ENCODE peak calls at places on chromosome 12, in five cellular contexts. O, R, L, S and U are unnamed samples.

GRCh38 chr12:121227294-121227693 is 17.4 kb downstream of the P2RX4 start:
- DNase-seq in O (no peak), S (no peak), R (peak), L (peak), U (no peak)

GRCh38 chr12:94710933-94711332 is 60.6 kb upstream of the TMCC3 start:
- DNase-seq in O (peak), L (peak), S (peak), R (peak), U (no peak)

GRCh38 chr12:98594050-98594853 is 766 bp downstream of the SLC25A3 start:
- DNase-seq in R (peak), S (peak), O (peak), L (peak), U (peak)

GRCh38 chr12:100311317-100311716 is 44.3 kb downstream of the SCYL2 start:
- DNase-seq in S (no peak), L (no peak), R (no peak), O (peak), U (no peak)

GRCh38 chr12:108302471-108303311 is 36.4 kb downstream of the CMKLR1 start:
- DNase-seq in L (peak), S (no peak), O (no peak), R (peak), U (no peak)

GRCh38 chr12:65074932-65075331 is 46.2 kb downstream of the WIF1 start:
- DNase-seq in S (no peak), O (no peak), L (no peak), R (no peak), U (no peak)

GRCh38 chr12:94707892-94708291 is 57.5 kb upstream of the TMCC3 start:
- DNase-seq in O (no peak), R (peak), L (peak), S (no peak), U (no peak)

GRCh38 chr12:32419520-32419960 is 20.2 kb downstream of the FGD4 start:
- DNase-seq in S (no peak), L (no peak), R (no peak), O (no peak), U (no peak)

GRCh38 chr12:13940466-13940865 is 40.9 kb downstream of the GRIN2B start:
- DNase-seq in L (no peak), S (no peak), O (no peak), R (no peak), U (no peak)

GRCh38 chr12:94725375-94726168 is 75.2 kb upstream of the TMCC3 start:
- DNase-seq in L (peak), S (peak), R (peak), O (peak), U (peak)

GRCh38 chr12:52291267-52291935 is at the start of gene KRT81:
- DNase-seq in S (no peak), O (no peak), L (no peak), R (no peak), U (no peak)

GRCh38 chr12:56151672-56152131 is 685 bp upstream of the MYL6B start:
- DNase-seq in R (peak), S (peak), L (peak), O (peak), U (no peak)

GRCh38 chr12:117073611-117074010 is 25.6 kb downstream of the TESC start:
- DNase-seq in O (no peak), R (no peak), L (no peak), S (no peak), U (peak)

GRCh38 chr12:85484387-85484786 is 204.4 kb downstream of the ALX1 start:
- DNase-seq in O (no peak), L (no peak), S (no peak), R (no peak), U (no peak)

GRCh38 chr12:117261267-117261666 is 71.0 kb upstream of the FBXO21 start:
- DNase-seq in O (peak), L (no peak), S (no peak), R (no peak), U (no peak)

GRCh38 chr12:76026643-76027063 is 4.9 kb downstream of the PHLDA1 start:
- DNase-seq in O (no peak), R (no peak), S (no peak), L (no peak), U (no peak)

GRCh38 chr12:101021911-101022388 is 188.1 kb downstream of the SLC5A8 start:
- DNase-seq in L (no peak), O (peak), R (no peak), S (no peak), U (no peak)

GRCh38 chr12:66688836-66689439 is 10.1 kb upstream of the GRIP1 start:
- DNase-seq in S (peak), L (peak), O (peak), R (peak), U (no peak)
- TF ChIP-seq CTCF in S (peak), L (no peak), O (peak), R (no peak), U (peak)

DNA sequence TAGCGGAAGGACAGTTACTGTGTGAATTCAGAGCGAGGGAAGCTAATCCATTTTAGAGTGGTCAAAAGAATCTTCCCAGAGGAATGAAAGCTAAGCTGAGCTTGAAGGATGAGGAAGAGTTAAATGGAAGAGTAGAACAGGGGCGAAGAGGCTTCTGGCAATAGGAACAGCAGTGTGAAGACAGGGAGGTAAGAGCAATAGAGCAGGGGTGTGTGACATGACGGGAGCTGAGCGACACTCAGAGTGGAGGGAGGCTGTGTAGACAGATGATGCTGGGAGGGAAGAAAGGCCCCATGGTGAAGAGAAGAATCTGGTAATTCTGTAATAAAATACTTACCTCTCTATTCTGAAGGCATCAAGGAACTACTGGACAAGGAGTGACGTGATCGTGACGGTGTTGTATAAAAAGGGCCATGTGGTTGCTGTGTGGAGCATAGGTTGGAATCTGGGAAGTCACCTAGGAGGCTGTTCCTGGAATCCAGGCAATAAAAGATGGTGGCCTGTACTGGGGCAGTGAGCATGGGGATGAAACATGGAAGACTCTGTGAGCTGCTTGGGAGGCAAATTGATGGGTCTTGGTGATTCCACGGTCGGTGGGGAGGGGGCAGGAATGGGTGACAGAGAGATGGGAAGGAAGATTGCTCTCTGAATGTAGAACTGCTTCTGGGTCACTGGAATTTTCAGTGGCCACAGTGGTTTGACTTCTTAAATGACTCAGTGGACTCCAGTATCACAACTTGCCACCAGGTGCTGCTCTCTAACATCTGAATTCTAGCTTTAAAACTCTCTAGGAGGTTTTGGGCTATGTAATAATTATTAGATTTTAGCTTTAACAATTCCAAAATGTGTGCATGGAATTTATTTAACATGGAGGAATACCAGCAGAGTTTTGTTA is 164.1 kb downstream of the ATP23 start:
- DNase-seq in R (peak), S (no peak), L (no peak), O (no peak), U (no peak)
- TF ChIP-seq CTCF in R (no peak), S (peak), L (no peak), O (peak), U (no peak)

GRCh38 chr12:3204143-3204542 is 127.0 kb downstream of the TSPAN9 start:
- DNase-seq in L (no peak), O (no peak), R (no peak), S (no peak), U (no peak)
- TF ChIP-seq CTCF in L (no peak), O (no peak), R (no peak), S (no peak), U (no peak)

GRCh38 chr12:83954939-83955601 is 957.5 kb downstream of the SLC6A15 start:
- DNase-seq in L (no peak), R (peak), S (no peak), O (no peak), U (no peak)
- TF ChIP-seq CTCF in L (no peak), R (no peak), S (no peak), O (peak), U (no peak)

GRCh38 chr12:6664902-6665301 is 2.0 kb upstream of the ING4 start:
- DNase-seq in S (no peak), O (no peak), R (no peak), L (no peak), U (no peak)

GRCh38 chr12:6666211-6666610 is 3.3 kb upstream of the ING4 start:
- DNase-seq in R (no peak), S (no peak), L (no peak), O (no peak), U (no peak)

GRCh38 chr12:6672143-6672542 is 9.2 kb upstream of the ING4 start:
- DNase-seq in S (no peak), O (no peak), L (no peak), R (no peak), U (no peak)

GRCh38 chr12:6662906-6663742 is at the start of gene ING4:
- DNase-seq in O (peak), S (peak), L (peak), R (peak), U (peak)

DNA sequence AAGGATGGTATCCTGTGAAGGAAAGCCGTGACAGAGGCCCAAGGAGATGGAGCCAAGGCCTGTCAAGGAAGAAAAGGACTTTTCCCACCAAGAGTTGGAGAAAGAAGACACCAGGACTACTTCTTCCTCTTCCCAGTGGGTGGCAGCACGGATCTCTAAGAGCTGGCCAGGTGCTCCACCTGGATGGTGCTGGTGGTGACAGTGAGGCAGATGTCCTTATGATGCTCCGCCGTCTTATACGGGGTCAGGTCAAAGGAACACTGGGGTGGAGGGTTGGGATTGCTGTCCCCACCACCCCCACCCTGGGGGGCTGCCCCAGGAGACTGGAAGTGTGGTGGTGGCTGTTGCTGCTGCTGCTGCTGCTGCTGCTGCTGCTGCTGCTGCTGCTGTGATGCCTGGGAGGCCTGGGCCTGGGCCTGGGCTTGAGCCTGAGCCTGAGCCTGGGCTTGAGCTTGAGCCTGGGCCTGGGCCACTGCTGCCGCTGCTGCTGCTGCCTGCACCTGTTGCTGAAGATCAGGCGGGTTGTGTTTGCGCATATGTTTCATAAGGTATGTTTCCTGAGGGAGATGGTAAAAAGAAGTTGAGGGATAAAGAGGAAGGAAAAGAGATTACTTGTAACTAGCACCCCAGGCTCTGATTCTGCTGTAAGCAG is 4.8 kb upstream of the ING4 start:
- DNase-seq in R (no peak), S (no peak), O (no peak), L (no peak), U (no peak)
- TF ChIP-seq CTCF in R (no peak), S (no peak), O (peak), L (peak), U (no peak)